ENCODE peak calls at places on chromosomes 7 and 10, in eight cellular contexts. G is hepatocyte, B is IMR-90, T is neural crest cell, J is neural progenitor cell, F is cardiac fibroblast, X is K562, H is psoas muscle. P is an unnamed sample.

GRCh38 chr7:135834262-135834661 is 85.6 kb upstream of the FAM180A start:
- DNase-seq in G (no peak), B (no peak), T (no peak), J (no peak), F (no peak), X (no peak), H (no peak), P (no peak)

GRCh38 chr10:130809761-130810515 is 501.6 kb downstream of the TCERG1L start:
- DNase-seq in G (no peak), B (no peak), T (no peak), J (no peak), F (no peak), X (no peak), H (no peak), P (no peak)

GRCh38 chr7:18873674-18874341 is 243.6 kb downstream of the TWIST1 start:
- DNase-seq in G (peak; percentile 26), B (peak; percentile 41), T (no peak), J (peak; percentile 48), F (peak; percentile 42), X (no peak), H (no peak), P (peak; percentile 16)

GRCh38 chr7:92988941-92989540 is 128.7 kb downstream of the SAMD9 start:
- DNase-seq in G (no peak), B (peak; percentile 11), T (no peak), J (no peak), F (peak; percentile 14), X (no peak), H (no peak), P (no peak)

GRCh38 chr10:6247041-6247712 is 44.4 kb downstream of the PFKFB3 start:
- DNase-seq in G (no peak), B (no peak), T (no peak), J (no peak), F (peak; percentile 9), X (no peak), H (no peak), P (no peak)

GRCh38 chr10:117000580-117000979 is 4.4 kb downstream of the SHTN1 start:
- DNase-seq in G (no peak), B (no peak), T (no peak), J (no peak), F (no peak), X (no peak), H (no peak), P (no peak)

GRCh38 chr10:6050801-6051445 is 11.2 kb downstream of the IL2RA start:
- DNase-seq in G (peak; percentile 27), B (peak; percentile 44), T (no peak), J (no peak), F (peak; percentile 52), X (peak; percentile 54), H (peak; percentile 70), P (peak; percentile 30)

GRCh38 chr10:8221481-8221880 is 167.0 kb downstream of the GATA3 start:
- DNase-seq in G (no peak), B (no peak), T (no peak), J (no peak), F (no peak), X (no peak), H (no peak), P (no peak)

GRCh38 chr10:49001402-49001801 is 61.8 kb upstream of the LRRC18 start:
- DNase-seq in G (peak; percentile 48), B (no peak), T (no peak), J (peak; percentile 53), F (no peak), X (peak; percentile 71), H (no peak), P (peak; percentile 13)

GRCh38 chr7:131383417-131383816 is 55.7 kb downstream of the MKLN1 start:
- DNase-seq in G (no peak), B (peak; percentile 40), T (no peak), J (no peak), F (peak; percentile 62), X (no peak), H (no peak), P (no peak)

GRCh38 chr10:124308811-124309210 is 109.9 kb downstream of the OAT start:
- DNase-seq in G (no peak), B (no peak), T (no peak), J (no peak), F (no peak), X (no peak), H (no peak), P (no peak)

GRCh38 chr7:155298288-155298833 is 683 bp downstream of the INSIG1 start:
- DNase-seq in G (peak; percentile 41), B (no peak), T (no peak), J (peak; percentile 48), F (no peak), X (no peak), H (no peak), P (no peak)

GRCh38 chr7:44288811-44289340 is 36.5 kb downstream of the CAMK2B start:
- DNase-seq in G (no peak), B (no peak), T (no peak), J (no peak), F (no peak), X (no peak), H (peak; percentile 44), P (no peak)

GRCh38 chr7:57364933-57365710 is 84.9 kb upstream of the ZNF716 start:
- DNase-seq in G (no peak), B (no peak), T (no peak), J (no peak), F (no peak), X (no peak), H (no peak), P (no peak)

GRCh38 chr7:90965211-90965610 is 299.0 kb upstream of the FZD1 start:
- DNase-seq in G (no peak), B (no peak), T (no peak), J (no peak), F (peak; percentile 9), X (no peak), H (no peak), P (no peak)

GRCh38 chr7:154415709-154416399 is 363.7 kb downstream of the DPP6 start:
- DNase-seq in G (no peak), B (no peak), T (no peak), J (no peak), F (no peak), X (no peak), H (no peak), P (no peak)

GRCh38 chr10:20248309-20248708 is 432.1 kb downstream of the PLXDC2 start:
- DNase-seq in G (no peak), B (no peak), T (no peak), J (no peak), F (no peak), X (no peak), H (no peak), P (no peak)

GRCh38 chr10:27752673-27753237 is 7.1 kb upstream of the MKX start:
- DNase-seq in G (no peak), B (no peak), T (no peak), J (no peak), F (no peak), X (no peak), H (no peak), P (no peak)

GRCh38 chr7:152158801-152159587 is 133.5 kb downstream of the GALNT11 start:
- DNase-seq in G (no peak), B (no peak), T (no peak), J (no peak), F (no peak), X (no peak), H (no peak), P (no peak)

GRCh38 chr10:114665406-114665805 is 7.3 kb upstream of the ABLIM1 start:
- DNase-seq in G (no peak), B (no peak), T (no peak), J (no peak), F (no peak), X (no peak), H (no peak), P (no peak)

GRCh38 chr7:97006146-97006950 is 995 bp downstream of the DLX6 start:
- DNase-seq in G (peak; percentile 59), B (peak; percentile 1), T (no peak), J (peak; percentile 86), F (no peak), X (no peak), H (no peak), P (peak; percentile 49)

DNA sequence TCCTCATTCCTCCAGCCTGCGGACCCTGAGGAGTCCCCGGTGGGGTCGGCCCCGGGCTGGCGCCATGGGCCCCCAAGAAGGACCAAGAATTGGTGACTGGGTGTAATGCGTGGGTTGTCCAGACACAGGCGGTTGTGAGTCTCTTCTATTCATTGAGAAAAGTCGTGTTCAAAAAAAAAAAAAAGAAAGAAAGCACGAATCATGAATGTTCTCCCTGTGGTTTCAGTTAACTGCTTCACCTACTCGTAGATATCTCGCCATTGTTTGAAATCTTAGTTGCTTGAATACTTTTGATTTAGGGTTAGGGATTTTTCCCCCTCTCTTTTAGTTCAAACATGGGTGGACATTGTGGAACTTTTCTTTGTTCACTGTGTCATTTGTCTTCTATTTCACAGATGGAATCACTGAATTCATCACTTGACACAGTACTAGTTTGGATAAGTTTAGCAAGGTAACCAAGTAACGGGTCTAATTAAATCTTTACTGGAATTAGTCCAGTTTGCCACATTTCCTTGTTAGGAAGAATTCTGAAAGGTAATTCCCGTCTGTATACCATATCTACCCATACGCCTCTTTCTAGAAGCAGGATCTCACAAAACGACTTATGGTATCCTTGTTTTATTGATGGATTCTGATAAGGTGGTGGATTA is 775 bp downstream of the STARD3NL start:
- DNase-seq in G (no peak), B (peak; percentile 54), T (no peak), J (no peak), F (peak; percentile 65), X (no peak), H (no peak), P (no peak)
- TF ChIP-seq CTCF in G (no peak), B (no peak), T (peak; percentile 40), J (no peak), F (no peak), X (peak; percentile 11), H (no peak), P (peak; percentile 38)

DNA sequence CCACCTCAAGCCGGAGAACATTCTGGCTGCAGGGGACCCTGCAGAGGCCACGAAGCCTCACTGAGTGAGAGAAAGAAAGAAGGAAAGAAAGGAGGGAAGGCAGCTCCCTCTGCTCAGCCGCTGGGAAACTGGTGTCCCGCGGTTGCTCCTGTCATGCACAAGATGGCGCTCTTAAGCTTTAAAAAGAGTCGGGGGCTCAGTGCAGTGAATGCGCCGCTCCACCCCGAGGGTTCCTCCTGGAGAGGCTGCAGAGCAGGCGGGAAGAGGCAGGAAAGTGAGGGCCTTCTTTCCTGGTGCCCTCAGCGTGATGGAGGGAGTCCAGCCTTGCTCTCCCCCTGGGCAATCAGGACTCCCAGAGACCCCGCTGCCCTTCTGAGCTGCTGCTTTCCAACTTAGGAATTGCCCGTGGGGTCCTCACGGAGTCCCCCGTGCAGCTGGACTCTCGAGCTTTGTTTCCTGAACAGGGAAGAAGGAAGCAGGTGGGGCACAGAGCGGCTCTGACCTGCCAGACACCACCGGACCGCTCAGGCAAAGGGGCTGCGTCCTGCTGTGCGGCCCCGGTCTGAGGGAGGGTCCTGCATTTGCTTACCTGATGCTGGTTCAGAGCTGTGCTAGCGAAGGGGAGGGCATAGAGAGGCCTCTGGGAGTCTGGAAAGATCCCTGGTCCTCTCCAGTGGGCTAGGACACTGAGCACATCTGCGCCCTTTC is 141.9 kb upstream of the MKI67 start:
- DNase-seq in G (peak; percentile 85), B (no peak), T (peak; percentile 84), J (peak; percentile 92), F (peak; percentile 2), X (peak; percentile 45), H (peak; percentile 57), P (peak; percentile 20)
- TF ChIP-seq CTCF in G (peak; percentile 85), B (peak; percentile 26), T (peak; percentile 82), J (peak; percentile 82), F (no peak), X (peak; percentile 66), H (peak; percentile 37), P (peak; percentile 33)

GRCh38 chr7:151056286-151057037 is 1.2 kb downstream of the CDK5 start:
- DNase-seq in G (peak; percentile 72), B (no peak), T (no peak), J (peak; percentile 57), F (no peak), X (peak; percentile 76), H (no peak), P (no peak)
- TF ChIP-seq CTCF in G (peak; percentile 18), B (peak; percentile 5), T (peak; percentile 16), J (no peak), F (no peak), X (peak; percentile 59), H (no peak), P (no peak)

GRCh38 chr7:38881015-38881414 is 28.0 kb downstream of the VPS41 start:
- DNase-seq in G (no peak), B (no peak), T (no peak), J (no peak), F (no peak), X (no peak), H (no peak), P (no peak)
- TF ChIP-seq CTCF in G (no peak), B (no peak), T (no peak), J (peak; percentile 23), F (no peak), X (peak; percentile 1), H (no peak), P (no peak)

P was measured in RWPE1.